ENCODE peak calls at places on chromosome 22, in seven cellular contexts. One of them, this sample, is unnamed.
A peak's percentile ranks its signal among the peaks of the same experiment; 100 is the strongest.

GRCh38 chr22:37148031-37148651 is 1.6 kb downstream of the IL2RB start:
- DNase-seq in activated CD4-positive, alpha-beta T cell treated with anti-CD3 and anti-CD28 coated beads, Interleukin-2, amount 50 U/mL, for 24 hours: no peak
- DNase-seq in smooth muscle cell of the brain vasculature: no peak
- DNase-seq in MM.1S: no peak
- DNase-seq in naive thymus-derived CD4-positive, alpha-beta T cell: no peak
- DNase-seq in cardiac muscle cell: no peak
- DNase-seq in mesendoderm: no peak
- DNase-seq in this sample: no peak

GRCh38 chr22:42743501-42743991 is 22.9 kb upstream of the A4GALT start:
- DNase-seq in mesendoderm: no peak
- DNase-seq in activated CD4-positive, alpha-beta T cell treated with anti-CD3 and anti-CD28 coated beads, Interleukin-2, amount 50 U/mL, for 24 hours: no peak
- DNase-seq in naive thymus-derived CD4-positive, alpha-beta T cell: no peak
- DNase-seq in smooth muscle cell of the brain vasculature: peak; percentile 63
- DNase-seq in cardiac muscle cell: no peak
- DNase-seq in MM.1S: no peak
- DNase-seq in this sample: no peak

GRCh38 chr22:20551805-20552449 is 44.5 kb downstream of the MED15 start:
- DNase-seq in mesendoderm: no peak
- DNase-seq in cardiac muscle cell: no peak
- DNase-seq in activated CD4-positive, alpha-beta T cell treated with anti-CD3 and anti-CD28 coated beads, Interleukin-2, amount 50 U/mL, for 24 hours: no peak
- DNase-seq in smooth muscle cell of the brain vasculature: no peak
- DNase-seq in MM.1S: no peak
- DNase-seq in naive thymus-derived CD4-positive, alpha-beta T cell: no peak
- DNase-seq in this sample: no peak

GRCh38 chr22:31046591-31047226 is 34.4 kb upstream of the SMTN start:
- DNase-seq in mesendoderm: peak; percentile 42
- DNase-seq in cardiac muscle cell: peak; percentile 42
- DNase-seq in smooth muscle cell of the brain vasculature: peak; percentile 54
- DNase-seq in MM.1S: no peak
- DNase-seq in activated CD4-positive, alpha-beta T cell treated with anti-CD3 and anti-CD28 coated beads, Interleukin-2, amount 50 U/mL, for 24 hours: no peak
- DNase-seq in naive thymus-derived CD4-positive, alpha-beta T cell: no peak
- DNase-seq in this sample: no peak

GRCh38 chr22:50400406-50400805 is 57.3 kb downstream of the PPP6R2 start:
- DNase-seq in smooth muscle cell of the brain vasculature: no peak
- DNase-seq in cardiac muscle cell: no peak
- DNase-seq in naive thymus-derived CD4-positive, alpha-beta T cell: no peak
- DNase-seq in activated CD4-positive, alpha-beta T cell treated with anti-CD3 and anti-CD28 coated beads, Interleukin-2, amount 50 U/mL, for 24 hours: no peak
- DNase-seq in mesendoderm: no peak
- DNase-seq in MM.1S: no peak
- DNase-seq in this sample: no peak

GRCh38 chr22:49207008-49207775 is 620.5 kb downstream of the BRD1 start:
- DNase-seq in smooth muscle cell of the brain vasculature: no peak
- DNase-seq in naive thymus-derived CD4-positive, alpha-beta T cell: no peak
- DNase-seq in mesendoderm: no peak
- DNase-seq in cardiac muscle cell: no peak
- DNase-seq in MM.1S: no peak
- DNase-seq in activated CD4-positive, alpha-beta T cell treated with anti-CD3 and anti-CD28 coated beads, Interleukin-2, amount 50 U/mL, for 24 hours: no peak
- DNase-seq in this sample: no peak

GRCh38 chr22:34973926-34974325 is 92.0 kb upstream of the ISX start:
- DNase-seq in naive thymus-derived CD4-positive, alpha-beta T cell: no peak
- DNase-seq in mesendoderm: peak; percentile 65
- DNase-seq in MM.1S: no peak
- DNase-seq in cardiac muscle cell: no peak
- DNase-seq in smooth muscle cell of the brain vasculature: no peak
- DNase-seq in activated CD4-positive, alpha-beta T cell treated with anti-CD3 and anti-CD28 coated beads, Interleukin-2, amount 50 U/mL, for 24 hours: no peak
- DNase-seq in this sample: no peak

GRCh38 chr22:47767403-47767802 is 1005.0 kb downstream of the TBC1D22A start:
- DNase-seq in MM.1S: no peak
- DNase-seq in mesendoderm: no peak
- DNase-seq in smooth muscle cell of the brain vasculature: no peak
- DNase-seq in activated CD4-positive, alpha-beta T cell treated with anti-CD3 and anti-CD28 coated beads, Interleukin-2, amount 50 U/mL, for 24 hours: no peak
- DNase-seq in naive thymus-derived CD4-positive, alpha-beta T cell: no peak
- DNase-seq in cardiac muscle cell: no peak
- DNase-seq in this sample: no peak

GRCh38 chr22:41844513-41844912 is 11.6 kb downstream of the SREBF2 start:
- DNase-seq in activated CD4-positive, alpha-beta T cell treated with anti-CD3 and anti-CD28 coated beads, Interleukin-2, amount 50 U/mL, for 24 hours: no peak
- DNase-seq in smooth muscle cell of the brain vasculature: no peak
- DNase-seq in cardiac muscle cell: no peak
- DNase-seq in naive thymus-derived CD4-positive, alpha-beta T cell: no peak
- DNase-seq in mesendoderm: no peak
- DNase-seq in MM.1S: no peak
- DNase-seq in this sample: no peak

GRCh38 chr22:41561335-41561734 is 525 bp downstream of the CSDC2 start:
- DNase-seq in MM.1S: no peak
- DNase-seq in mesendoderm: peak; percentile 62
- DNase-seq in cardiac muscle cell: no peak
- DNase-seq in naive thymus-derived CD4-positive, alpha-beta T cell: no peak
- DNase-seq in activated CD4-positive, alpha-beta T cell treated with anti-CD3 and anti-CD28 coated beads, Interleukin-2, amount 50 U/mL, for 24 hours: no peak
- DNase-seq in smooth muscle cell of the brain vasculature: no peak
- DNase-seq in this sample: no peak

GRCh38 chr22:39383841-39384625 is 15.5 kb upstream of the TAB1 start:
- DNase-seq in smooth muscle cell of the brain vasculature: no peak
- DNase-seq in cardiac muscle cell: no peak
- DNase-seq in activated CD4-positive, alpha-beta T cell treated with anti-CD3 and anti-CD28 coated beads, Interleukin-2, amount 50 U/mL, for 24 hours: no peak
- DNase-seq in mesendoderm: no peak
- DNase-seq in naive thymus-derived CD4-positive, alpha-beta T cell: no peak
- DNase-seq in MM.1S: no peak
- DNase-seq in this sample: no peak

GRCh38 chr22:44526431-44527115 is 28.5 kb upstream of the RTL6 start:
- DNase-seq in naive thymus-derived CD4-positive, alpha-beta T cell: no peak
- DNase-seq in MM.1S: no peak
- DNase-seq in mesendoderm: no peak
- DNase-seq in activated CD4-positive, alpha-beta T cell treated with anti-CD3 and anti-CD28 coated beads, Interleukin-2, amount 50 U/mL, for 24 hours: no peak
- DNase-seq in cardiac muscle cell: no peak
- DNase-seq in smooth muscle cell of the brain vasculature: no peak
- DNase-seq in this sample: no peak

GRCh38 chr22:22245256-22245909 is 797 bp downstream of the VPREB1 start:
- DNase-seq in smooth muscle cell of the brain vasculature: no peak
- DNase-seq in activated CD4-positive, alpha-beta T cell treated with anti-CD3 and anti-CD28 coated beads, Interleukin-2, amount 50 U/mL, for 24 hours: no peak
- DNase-seq in cardiac muscle cell: no peak
- DNase-seq in MM.1S: no peak
- DNase-seq in mesendoderm: no peak
- DNase-seq in naive thymus-derived CD4-positive, alpha-beta T cell: no peak
- DNase-seq in this sample: no peak

GRCh38 chr22:29377979-29378378 is 10.4 kb downstream of the AP1B1 start:
- DNase-seq in smooth muscle cell of the brain vasculature: no peak
- DNase-seq in cardiac muscle cell: no peak
- DNase-seq in naive thymus-derived CD4-positive, alpha-beta T cell: no peak
- DNase-seq in activated CD4-positive, alpha-beta T cell treated with anti-CD3 and anti-CD28 coated beads, Interleukin-2, amount 50 U/mL, for 24 hours: no peak
- DNase-seq in mesendoderm: no peak
- DNase-seq in MM.1S: no peak
- DNase-seq in this sample: no peak

GRCh38 chr22:31753005-31753633 is 700 bp upstream of the DEPDC5 start:
- DNase-seq in activated CD4-positive, alpha-beta T cell treated with anti-CD3 and anti-CD28 coated beads, Interleukin-2, amount 50 U/mL, for 24 hours: no peak
- DNase-seq in smooth muscle cell of the brain vasculature: no peak
- DNase-seq in MM.1S: no peak
- DNase-seq in naive thymus-derived CD4-positive, alpha-beta T cell: no peak
- DNase-seq in cardiac muscle cell: peak; percentile 93
- DNase-seq in mesendoderm: peak; percentile 93
- DNase-seq in this sample: peak; percentile 63

GRCh38 chr22:26550498-26551033 is 38.3 kb upstream of the TFIP11 start:
- DNase-seq in activated CD4-positive, alpha-beta T cell treated with anti-CD3 and anti-CD28 coated beads, Interleukin-2, amount 50 U/mL, for 24 hours: no peak
- DNase-seq in cardiac muscle cell: no peak
- DNase-seq in naive thymus-derived CD4-positive, alpha-beta T cell: no peak
- DNase-seq in smooth muscle cell of the brain vasculature: peak; percentile 67
- DNase-seq in MM.1S: no peak
- DNase-seq in mesendoderm: peak; percentile 39
- DNase-seq in this sample: no peak

GRCh38 chr22:37999640-38000272 is 15.4 kb upstream of the SOX10 start:
- DNase-seq in mesendoderm: peak; percentile 33
- DNase-seq in activated CD4-positive, alpha-beta T cell treated with anti-CD3 and anti-CD28 coated beads, Interleukin-2, amount 50 U/mL, for 24 hours: no peak
- DNase-seq in smooth muscle cell of the brain vasculature: peak; percentile 12
- DNase-seq in cardiac muscle cell: no peak
- DNase-seq in MM.1S: no peak
- DNase-seq in naive thymus-derived CD4-positive, alpha-beta T cell: no peak
- DNase-seq in this sample: peak; percentile 72

GRCh38 chr22:23569716-23570115 is 10.4 kb downstream of the IGLL1 start:
- DNase-seq in smooth muscle cell of the brain vasculature: no peak
- DNase-seq in MM.1S: no peak
- DNase-seq in cardiac muscle cell: no peak
- DNase-seq in mesendoderm: no peak
- DNase-seq in activated CD4-positive, alpha-beta T cell treated with anti-CD3 and anti-CD28 coated beads, Interleukin-2, amount 50 U/mL, for 24 hours: no peak
- DNase-seq in naive thymus-derived CD4-positive, alpha-beta T cell: no peak
- DNase-seq in this sample: no peak

GRCh38 chr22:44139773-44140172 is 41.0 kb upstream of the PARVG start:
- DNase-seq in activated CD4-positive, alpha-beta T cell treated with anti-CD3 and anti-CD28 coated beads, Interleukin-2, amount 50 U/mL, for 24 hours: no peak
- DNase-seq in cardiac muscle cell: no peak
- DNase-seq in smooth muscle cell of the brain vasculature: no peak
- DNase-seq in mesendoderm: no peak
- DNase-seq in naive thymus-derived CD4-positive, alpha-beta T cell: no peak
- DNase-seq in MM.1S: no peak
- DNase-seq in this sample: no peak

GRCh38 chr22:19759459-19759993 is 1.1 kb upstream of the TBX1 start:
- DNase-seq in MM.1S: no peak
- DNase-seq in naive thymus-derived CD4-positive, alpha-beta T cell: no peak
- DNase-seq in mesendoderm: no peak
- DNase-seq in activated CD4-positive, alpha-beta T cell treated with anti-CD3 and anti-CD28 coated beads, Interleukin-2, amount 50 U/mL, for 24 hours: no peak
- DNase-seq in smooth muscle cell of the brain vasculature: no peak
- DNase-seq in cardiac muscle cell: no peak
- DNase-seq in this sample: no peak

GRCh38 chr22:35023692-35024363 is 42.1 kb upstream of the ISX start:
- DNase-seq in cardiac muscle cell: peak; percentile 82
- DNase-seq in smooth muscle cell of the brain vasculature: no peak
- DNase-seq in mesendoderm: peak; percentile 85
- DNase-seq in activated CD4-positive, alpha-beta T cell treated with anti-CD3 and anti-CD28 coated beads, Interleukin-2, amount 50 U/mL, for 24 hours: peak; percentile 24
- DNase-seq in MM.1S: peak; percentile 65
- DNase-seq in naive thymus-derived CD4-positive, alpha-beta T cell: peak; percentile 35
- DNase-seq in this sample: peak; percentile 62

GRCh38 chr22:43860126-43860525 is 2.2 kb downstream of the SULT4A1 start:
- DNase-seq in smooth muscle cell of the brain vasculature: no peak
- DNase-seq in cardiac muscle cell: no peak
- DNase-seq in mesendoderm: no peak
- DNase-seq in activated CD4-positive, alpha-beta T cell treated with anti-CD3 and anti-CD28 coated beads, Interleukin-2, amount 50 U/mL, for 24 hours: no peak
- DNase-seq in naive thymus-derived CD4-positive, alpha-beta T cell: no peak
- DNase-seq in MM.1S: no peak
- DNase-seq in this sample: no peak

GRCh38 chr22:31607696-31608095 is 54.3 kb downstream of the PISD start:
- DNase-seq in cardiac muscle cell: no peak
- DNase-seq in mesendoderm: no peak
- DNase-seq in MM.1S: no peak
- DNase-seq in naive thymus-derived CD4-positive, alpha-beta T cell: no peak
- DNase-seq in smooth muscle cell of the brain vasculature: no peak
- DNase-seq in activated CD4-positive, alpha-beta T cell treated with anti-CD3 and anti-CD28 coated beads, Interleukin-2, amount 50 U/mL, for 24 hours: no peak
- DNase-seq in this sample: no peak

GRCh38 chr22:34281738-34282137 is 361.5 kb upstream of the LARGE1 start:
- DNase-seq in naive thymus-derived CD4-positive, alpha-beta T cell: no peak
- DNase-seq in smooth muscle cell of the brain vasculature: no peak
- DNase-seq in MM.1S: no peak
- DNase-seq in activated CD4-positive, alpha-beta T cell treated with anti-CD3 and anti-CD28 coated beads, Interleukin-2, amount 50 U/mL, for 24 hours: no peak
- DNase-seq in cardiac muscle cell: no peak
- DNase-seq in mesendoderm: no peak
- DNase-seq in this sample: no peak

This sample was measured in KBM-7.